ENCODE peak calls at places on chromosomes 12 and 14, in ten cellular contexts. O is AG09309, N is fibroblast of mammary gland, U is Calu3, Y is omental fat pad, L is fibroblast of the aortic adventitia, P is testis, A is right atrium auricular region, W is cardiac fibroblast, V is A549. D is an unnamed sample.

GRCh38 chr14:76829650-76830421 is 3.6 kb downstream of the LRRC74A start:
- DNase-seq in A (peak), P (peak), W (peak), N (no peak), L (no peak), V (no peak), Y (no peak), O (no peak), U (peak), D (no peak)

GRCh38 chr12:97921957-97922722 is 459.5 kb downstream of the RMST start:
- DNase-seq in U (no peak), Y (no peak), N (peak), L (peak), P (no peak), A (no peak), W (peak), O (no peak), V (no peak), D (peak)

GRCh38 chr14:34347683-34348082 is 114.4 kb downstream of the SPTSSA start:
- DNase-seq in A (no peak), V (no peak), L (no peak), O (no peak), W (no peak), N (no peak), U (no peak), Y (no peak), P (no peak), D (no peak)

GRCh38 chr12:109726511-109727038 is 12.9 kb downstream of the FAM222A start:
- DNase-seq in Y (no peak), N (no peak), A (no peak), P (no peak), V (no peak), W (no peak), L (no peak), O (no peak), U (no peak), D (no peak)

GRCh38 chr14:51554339-51554920 is 97.3 kb upstream of the FRMD6 start:
- DNase-seq in L (peak), U (no peak), P (no peak), W (peak), A (no peak), V (peak), Y (no peak), O (peak), N (peak), D (peak)

GRCh38 chr14:103104654-103105511 is 10.4 kb downstream of the EXOC3L4 start:
- DNase-seq in N (peak), U (peak), Y (no peak), L (peak), W (peak), A (no peak), P (peak), O (no peak), V (peak), D (peak)

GRCh38 chr14:59275668-59276067 is 87.2 kb downstream of the DAAM1 start:
- DNase-seq in L (peak), N (peak), V (peak), Y (no peak), P (no peak), O (no peak), U (no peak), A (no peak), W (peak), D (peak)

GRCh38 chr12:108722992-108723766 is 8.1 kb downstream of the CORO1C start:
- DNase-seq in A (no peak), W (peak), V (peak), O (peak), L (peak), Y (no peak), U (no peak), N (peak), P (no peak), D (peak)

GRCh38 chr12:54759751-54760150 is 94.6 kb upstream of the MUCL1 start:
- DNase-seq in Y (no peak), N (peak), O (no peak), U (peak), A (no peak), P (peak), V (peak), L (peak), W (peak), D (no peak)

GRCh38 chr14:64880382-64881121 is 845 bp upstream of the SPTB start:
- DNase-seq in W (no peak), V (peak), N (no peak), U (peak), L (no peak), A (no peak), P (peak), O (no peak), Y (no peak), D (no peak)

GRCh38 chr14:77022219-77022852 is 6.2 kb downstream of the IRF2BPL start:
- DNase-seq in W (no peak), O (no peak), Y (no peak), V (no peak), L (no peak), A (no peak), N (no peak), U (no peak), P (no peak), D (no peak)

GRCh38 chr12:27336254-27336653 is 3.6 kb downstream of the BMAL2 start:
- DNase-seq in U (peak), N (no peak), O (no peak), Y (no peak), W (no peak), V (no peak), L (no peak), P (no peak), A (no peak), D (no peak)

GRCh38 chr12:124321040-124321481 is 26.2 kb downstream of the RFLNA start:
- DNase-seq in V (peak), A (peak), P (peak), O (no peak), Y (peak), W (peak), L (peak), U (peak), N (peak), D (peak)

GRCh38 chr14:71620401-71620800 is 311.8 kb upstream of the RGS6 start:
- DNase-seq in V (no peak), A (no peak), O (no peak), N (peak), P (no peak), U (no peak), W (peak), Y (no peak), L (peak), D (peak)

GRCh38 chr12:54373619-54374554 is 9.6 kb upstream of the GPR84 start:
- DNase-seq in Y (no peak), W (peak), A (no peak), O (no peak), L (no peak), U (peak), V (peak), P (no peak), N (no peak), D (no peak)

GRCh38 chr14:105067140-105067968 is 2.1 kb upstream of the GPR132 start:
- DNase-seq in W (peak), O (no peak), N (peak), V (no peak), U (no peak), P (no peak), A (no peak), L (no peak), Y (no peak), D (no peak)

GRCh38 chr12:105855691-105856405 is 282.9 kb downstream of the NUAK1 start:
- DNase-seq in V (no peak), P (no peak), U (no peak), L (no peak), W (no peak), Y (no peak), O (no peak), N (no peak), A (no peak), D (no peak)

GRCh38 chr14:83874662-83875061 is 1655.3 kb upstream of the FLRT2 start:
- DNase-seq in N (peak), Y (no peak), P (no peak), L (no peak), U (no peak), V (no peak), O (no peak), A (no peak), W (no peak), D (no peak)

GRCh38 chr14:101068958-101069549 is 165.5 kb upstream of the RTL1 start:
- DNase-seq in L (no peak), V (no peak), A (no peak), N (no peak), U (no peak), O (no peak), Y (peak), P (peak), W (no peak), D (no peak)

GRCh38 chr12:67434653-67435375 is 165.7 kb downstream of the CAND1 start:
- DNase-seq in N (peak), O (peak), L (peak), V (peak), A (peak), P (no peak), Y (no peak), W (peak), U (no peak), D (peak)

GRCh38 chr12:57229041-57229633 is 374 bp upstream of the SHMT2 start:
- DNase-seq in W (no peak), Y (no peak), L (no peak), N (no peak), V (no peak), P (no peak), A (no peak), O (no peak), U (no peak), D (peak)

GRCh38 chr12:42299392-42300308 is 26.2 kb downstream of the ZCRB1 start:
- DNase-seq in O (no peak), Y (no peak), P (no peak), V (peak), W (peak), A (no peak), L (peak), U (no peak), N (peak), D (peak)

GRCh38 chr12:100474617-100475016 is 951 bp downstream of the NR1H4 start:
- DNase-seq in A (no peak), U (no peak), V (no peak), P (no peak), Y (no peak), W (no peak), N (no peak), O (no peak), L (no peak), D (no peak)

GRCh38 chr12:94969424-94969823 is 34.1 kb downstream of the NDUFA12 start:
- DNase-seq in N (no peak), P (no peak), V (no peak), L (no peak), A (no peak), U (no peak), Y (no peak), O (no peak), W (no peak), D (no peak)

GRCh38 chr14:104390941-104391901 is 188.3 kb upstream of the C14orf180 start:
- DNase-seq in L (no peak), Y (no peak), U (no peak), N (no peak), A (peak), O (no peak), P (peak), W (no peak), V (no peak), D (no peak)

GRCh38 chr12:118330421-118331018 is 42.2 kb downstream of the TAOK3 start:
- DNase-seq in Y (no peak), O (peak), P (no peak), N (no peak), U (no peak), L (peak), A (no peak), W (peak), V (no peak), D (peak)

GRCh38 chr14:34713681-34714319 is 593 bp downstream of the CFL2 start:
- DNase-seq in P (peak), A (peak), V (peak), Y (no peak), W (peak), L (peak), U (no peak), O (no peak), N (peak), D (peak)

GRCh38 chr14:68590233-68590535 is 202.7 kb downstream of the ZFP36L1 start:
- DNase-seq in P (no peak), A (no peak), L (no peak), N (no peak), O (no peak), U (no peak), W (no peak), Y (no peak), V (no peak), D (no peak)

GRCh38 chr12:113334786-113335539 is at the start of gene SLC8B1:
- DNase-seq in V (peak), A (peak), O (no peak), L (peak), U (peak), W (peak), N (peak), P (peak), Y (peak), D (peak)

GRCh38 chr14:101502761-101503392 is 58.4 kb upstream of the DIO3 start:
- DNase-seq in W (no peak), L (no peak), O (no peak), P (peak), U (no peak), A (peak), V (no peak), N (no peak), Y (no peak), D (no peak)

GRCh38 chr14:51398898-51399297 is 158.9 kb downstream of the TMX1 start:
- DNase-seq in U (peak), N (peak), P (no peak), A (peak), V (peak), O (peak), W (peak), L (peak), Y (no peak), D (peak)

GRCh38 chr12:106671840-106672239 is 89.0 kb downstream of the RFX4 start:
- DNase-seq in P (no peak), U (no peak), O (no peak), A (no peak), Y (no peak), W (no peak), L (no peak), N (no peak), V (no peak), D (no peak)

GRCh38 chr14:106286697-106287290 is 760.4 kb downstream of the TMEM121 start:
- DNase-seq in N (no peak), W (no peak), Y (no peak), O (no peak), P (peak), L (no peak), A (no peak), V (peak), U (no peak), D (no peak)

GRCh38 chr12:124512667-124513296 is 54.6 kb downstream of the NCOR2 start:
- DNase-seq in O (peak), V (peak), Y (peak), N (peak), U (peak), P (peak), A (peak), W (peak), L (peak), D (peak)

GRCh38 chr12:109115758-109116610 is at the start of gene ACACB:
- DNase-seq in P (peak), O (no peak), W (no peak), V (no peak), N (no peak), U (no peak), Y (no peak), A (peak), L (no peak), D (no peak)

GRCh38 chr12:5745251-5745888 is 199.7 kb downstream of the ANO2 start:
- DNase-seq in O (peak), L (peak), N (peak), V (peak), U (peak), W (peak), A (peak), P (peak), Y (peak), D (peak)

DNA sequence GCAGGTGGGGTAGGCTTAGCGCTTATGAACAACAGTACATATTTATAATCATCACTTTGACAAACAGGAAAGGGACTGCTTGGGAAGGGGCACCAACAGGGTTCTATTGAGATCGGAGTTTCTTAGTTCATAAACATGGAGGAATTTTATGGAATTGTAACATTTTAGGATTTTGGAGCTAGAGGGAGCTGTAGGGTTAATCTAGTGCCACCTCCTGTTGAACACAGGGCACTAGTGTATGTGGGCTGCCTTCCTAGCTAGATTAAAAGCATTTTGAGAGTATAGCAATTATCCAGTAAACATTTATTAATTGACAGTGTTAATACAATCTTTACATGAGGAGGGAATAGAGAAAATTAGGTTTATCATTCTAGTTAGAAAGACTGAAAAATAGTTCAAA is 23.1 kb upstream of the TBC1D30 start:
- DNase-seq in Y (no peak), V (peak), N (peak), A (no peak), O (no peak), P (no peak), W (no peak), U (no peak), L (no peak), D (no peak)
- TF ChIP-seq CTCF in Y (no peak), V (peak), N (peak), A (no peak), O (peak), P (no peak), W (peak), U (peak), L (peak), D (peak)

DNA sequence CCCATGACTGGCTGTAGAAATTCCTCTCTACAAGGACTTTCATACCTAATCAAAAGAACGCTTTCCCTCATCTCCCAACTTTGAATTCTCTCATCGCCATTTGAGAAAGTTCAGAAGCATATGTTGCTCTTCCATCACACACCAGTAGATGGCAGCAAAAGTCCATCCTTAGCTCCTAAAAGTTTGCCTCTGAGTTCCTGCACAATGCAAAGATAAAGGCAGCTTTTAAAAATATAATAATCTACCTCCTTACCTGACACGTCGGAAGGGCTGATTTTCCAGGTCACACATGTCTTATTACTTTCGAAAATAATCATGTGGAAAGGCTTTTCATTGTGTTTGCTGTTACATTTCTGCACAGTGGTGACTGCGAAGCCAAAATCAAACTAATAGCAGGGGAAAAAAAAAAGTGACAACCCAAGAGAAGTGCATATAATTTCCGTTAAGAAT is 456.7 kb upstream of the SEL1L start:
- DNase-seq in W (peak), N (peak), O (no peak), L (peak), P (peak), V (peak), Y (no peak), U (peak), A (peak), D (peak)
- TF ChIP-seq CTCF in W (peak), N (peak), O (peak), L (peak), P (peak), V (peak), Y (no peak), U (peak), A (peak), D (peak)

DNA sequence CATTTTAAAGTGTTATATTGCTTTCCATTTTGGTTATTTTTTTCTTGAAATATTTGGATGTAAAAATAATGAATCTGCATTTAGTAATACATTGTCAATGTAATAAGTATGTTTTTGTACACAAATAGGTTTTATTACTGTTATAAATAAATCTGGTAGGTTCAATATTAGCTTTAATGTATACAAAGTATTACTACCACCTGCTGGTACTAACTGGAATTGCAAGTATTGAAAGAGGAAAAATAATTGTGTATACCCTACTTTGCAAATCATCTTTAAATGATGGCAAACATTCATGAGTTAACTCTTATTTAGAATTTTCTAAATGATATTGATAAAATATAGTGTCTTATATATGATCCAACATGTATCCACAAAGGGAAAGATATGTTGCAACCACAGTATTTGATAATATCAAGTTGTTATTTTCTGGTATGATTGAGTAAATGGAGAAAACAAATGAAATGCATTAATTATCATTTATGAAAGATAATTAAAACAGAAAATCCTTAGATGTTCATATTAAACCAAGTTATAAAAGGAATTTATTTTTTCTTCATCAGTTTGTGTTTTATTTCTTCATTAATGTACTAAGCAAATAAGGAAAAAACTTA is 3.2 kb downstream of the OR4K2 start:
- DNase-seq in V (peak), O (no peak), U (no peak), P (no peak), A (no peak), Y (no peak), N (peak), L (peak), W (peak), D (no peak)
- TF ChIP-seq CTCF in V (peak), O (peak), U (peak), P (peak), A (no peak), Y (no peak), N (peak), L (peak), W (peak), D (peak)

DNA sequence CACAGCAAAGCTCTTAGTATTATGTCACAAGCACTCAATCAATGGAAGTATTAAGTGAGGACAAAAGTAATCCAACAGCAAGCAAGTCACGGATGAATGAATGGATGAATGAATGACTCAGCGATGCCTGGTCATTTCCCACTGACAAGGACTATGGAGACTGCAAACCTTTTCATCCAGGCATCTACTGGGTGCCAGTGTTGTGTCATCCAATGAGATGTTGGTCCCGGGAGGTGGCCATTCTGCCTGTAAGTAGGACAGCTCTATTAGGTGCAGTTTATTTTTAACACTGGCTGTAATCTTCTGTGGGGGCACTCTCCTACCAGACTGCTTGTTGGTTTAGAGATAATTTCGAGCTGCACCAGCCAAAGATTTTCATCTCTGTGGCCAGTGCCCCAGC is 39.4 kb downstream of the STAB2 start:
- DNase-seq in V (peak), L (no peak), O (peak), N (peak), P (peak), A (peak), U (peak), Y (no peak), W (peak), D (peak)
- TF ChIP-seq CTCF in V (peak), L (no peak), O (peak), N (no peak), P (peak), A (no peak), U (no peak), Y (no peak), W (no peak), D (peak)

GRCh38 chr12:12840500-12840899 is 27.4 kb downstream of the DDX47 start:
- DNase-seq in A (no peak), Y (no peak), N (no peak), P (no peak), O (no peak), U (no peak), W (no peak), V (no peak), L (no peak), D (no peak)
- TF ChIP-seq CTCF in A (no peak), Y (no peak), N (no peak), P (no peak), O (no peak), U (no peak), W (no peak), V (no peak), L (no peak), D (no peak)

GRCh38 chr12:116773276-116773731 is 35.2 kb downstream of the RNFT2 start:
- DNase-seq in P (peak), V (peak), N (peak), L (peak), O (peak), A (no peak), W (peak), Y (no peak), U (no peak), D (no peak)
- TF ChIP-seq CTCF in P (no peak), V (no peak), N (no peak), L (no peak), O (peak), A (no peak), W (peak), Y (no peak), U (no peak), D (no peak)